ENCODE peak calls at places on chromosome 10, in eight cellular contexts. K, S, M, I, Q, R, Z and D are unnamed samples.

GRCh38 chr10:123526356-123527079 is 139.6 kb upstream of the GPR26 start:
- DNase-seq in Z (no peak), R (no peak), Q (no peak), I (no peak), M (no peak), S (no peak), K (no peak), D (no peak)

GRCh38 chr10:99870051-99870730 is 87.8 kb downstream of the ABCC2 start:
- DNase-seq in Z (no peak), M (peak; percentile 73), K (no peak), R (no peak), I (peak; percentile 30), S (no peak), Q (no peak), D (no peak)

GRCh38 chr10:17626656-17627055 is 9.5 kb upstream of the HACD1 start:
- DNase-seq in S (no peak), Z (no peak), I (no peak), K (no peak), Q (no peak), M (no peak), R (no peak), D (no peak)

GRCh38 chr10:34746094-34746493 is 69.0 kb downstream of the PARD3 start:
- DNase-seq in Q (peak; percentile 72), R (no peak), K (no peak), S (no peak), I (no peak), M (no peak), Z (no peak), D (no peak)

GRCh38 chr10:116960066-116960465 is 44.9 kb downstream of the SHTN1 start:
- DNase-seq in Z (no peak), K (no peak), M (no peak), S (no peak), I (no peak), Q (no peak), R (no peak), D (no peak)

GRCh38 chr10:75508239-75508813 is 76.9 kb downstream of the LRMDA start:
- DNase-seq in K (no peak), R (no peak), S (no peak), I (no peak), Z (no peak), Q (no peak), M (no peak), D (no peak)

GRCh38 chr10:22657566-22658190 is 56.7 kb downstream of the PIP4K2A start:
- DNase-seq in S (no peak), Z (no peak), Q (no peak), M (no peak), K (no peak), I (no peak), R (no peak), D (no peak)

GRCh38 chr10:129761981-129762956 is 201.8 kb downstream of the EBF3 start:
- DNase-seq in I (no peak), R (no peak), S (no peak), Q (no peak), K (no peak), Z (no peak), M (no peak), D (no peak)

GRCh38 chr10:88565072-88565471 is 18.0 kb downstream of the RNLS start:
- DNase-seq in K (peak; percentile 40), R (no peak), S (no peak), Q (peak; percentile 12), M (no peak), Z (no peak), I (no peak), D (no peak)

GRCh38 chr10:106741131-106741530 is 423.4 kb downstream of the SORCS1 start:
- DNase-seq in K (no peak), R (no peak), S (no peak), M (no peak), Q (no peak), Z (no peak), I (no peak), D (no peak)

GRCh38 chr10:43939939-43940810 is 291.5 kb upstream of the ZNF32 start:
- DNase-seq in Z (no peak), M (peak; percentile 29), I (no peak), S (peak; percentile 1), R (peak; percentile 2), Q (no peak), K (peak; percentile 45), D (no peak)

GRCh38 chr10:71213127-71213616 is 802 bp downstream of the UNC5B start:
- DNase-seq in S (peak; percentile 87), Z (no peak), I (peak; percentile 24), Q (peak; percentile 36), R (no peak), K (peak; percentile 20), M (no peak), D (no peak)

GRCh38 chr10:108052981-108053380 is 888.5 kb upstream of the SORCS1 start:
- DNase-seq in S (no peak), Q (no peak), Z (no peak), M (no peak), R (no peak), I (no peak), K (no peak), D (no peak)

GRCh38 chr10:47451275-47451997 is 32.5 kb downstream of the ANXA8 start:
- DNase-seq in S (no peak), Q (no peak), R (no peak), Z (no peak), I (no peak), K (no peak), M (no peak), D (no peak)

GRCh38 chr10:98307916-98308315 is 39.9 kb upstream of the LOXL4 start:
- DNase-seq in Q (no peak), Z (no peak), I (no peak), M (no peak), S (no peak), R (no peak), K (no peak), D (no peak)

GRCh38 chr10:123354521-123354920 is 200.3 kb downstream of the BUB3 start:
- DNase-seq in S (peak; percentile 18), Z (no peak), K (no peak), I (no peak), M (no peak), R (no peak), Q (no peak), D (no peak)

GRCh38 chr10:124025638-124026336 is 67.6 kb downstream of the CHST15 start:
- DNase-seq in S (no peak), K (peak; percentile 75), I (no peak), Z (no peak), R (no peak), M (peak; percentile 36), Q (peak; percentile 15), D (no peak)

GRCh38 chr10:99595770-99596465 is 24.3 kb downstream of the SLC25A28 start:
- DNase-seq in Q (no peak), S (no peak), M (no peak), Z (no peak), K (no peak), R (no peak), I (no peak), D (no peak)

GRCh38 chr10:31359979-31360378 is 41.0 kb downstream of the ZEB1 start:
- DNase-seq in I (no peak), K (no peak), Z (no peak), R (no peak), Q (no peak), S (no peak), M (no peak), D (no peak)

GRCh38 chr10:35236739-35237138 is 99.6 kb upstream of the CCNY start:
- DNase-seq in M (no peak), K (no peak), S (no peak), Z (no peak), Q (no peak), I (no peak), R (peak; percentile 16), D (no peak)

GRCh38 chr10:4656576-4657194 is 169.3 kb upstream of the AKR1E2 start:
- DNase-seq in S (peak; percentile 52), K (peak; percentile 50), R (no peak), I (peak; percentile 36), Z (no peak), M (peak; percentile 69), Q (peak; percentile 58), D (peak; percentile 18)

GRCh38 chr10:98354491-98354890 is 60.5 kb downstream of the PYROXD2 start:
- DNase-seq in K (no peak), Q (no peak), R (no peak), M (no peak), S (no peak), I (no peak), Z (no peak), D (no peak)

GRCh38 chr10:96369890-96370574 is 11.2 kb upstream of the OPALIN start:
- DNase-seq in K (no peak), Q (no peak), S (no peak), Z (no peak), I (no peak), R (no peak), M (no peak), D (no peak)

GRCh38 chr10:12162927-12163326 is 32.8 kb downstream of the NUDT5 start:
- DNase-seq in I (no peak), Z (no peak), K (no peak), S (no peak), M (no peak), Q (no peak), R (no peak), D (no peak)
- H3K27ac ChIP-seq in I (no peak overlapping the region), Z (no peak overlapping the region), K (no peak overlapping the region), S (no peak overlapping the region), M (no peak overlapping the region), Q (no peak overlapping the region), R (no peak overlapping the region), D (no peak overlapping the region)

GRCh38 chr10:86687750-86688149 is 19.4 kb downstream of the LDB3 start:
- DNase-seq in Z (no peak), M (no peak), Q (no peak), R (peak; percentile 66), S (no peak), K (no peak), I (no peak), D (no peak)
- H3K27ac ChIP-seq in Z (no peak overlapping the region), M (no peak overlapping the region), Q (no peak overlapping the region), R (peak overlapping the region; percentile 80), S (no peak overlapping the region), K (no peak overlapping the region), I (no peak overlapping the region), D (peak overlapping the region; percentile 16)

GRCh38 chr10:114389429-114389828 is 14.9 kb downstream of the AFAP1L2 start:
- DNase-seq in M (no peak), Z (no peak), K (no peak), S (no peak), R (no peak), I (no peak), Q (peak; percentile 13), D (no peak)
- H3K27ac ChIP-seq in M (no peak overlapping the region), Z (no peak overlapping the region), K (no peak overlapping the region), S (no peak overlapping the region), R (no peak overlapping the region), I (no peak overlapping the region), Q (no peak overlapping the region), D (no peak overlapping the region)

GRCh38 chr10:1399431-1400120 is 337.7 kb downstream of the ADARB2 start:
- DNase-seq in S (no peak), Q (no peak), M (no peak), R (no peak), K (no peak), Z (no peak), I (no peak), D (no peak)

GRCh38 chr10:1402016-1402820 is 335.1 kb downstream of the ADARB2 start:
- DNase-seq in I (no peak), Z (no peak), M (peak; percentile 5), S (no peak), K (no peak), Q (no peak), R (no peak), D (no peak)

GRCh38 chr10:1398626-1399410 is 338.5 kb downstream of the ADARB2 start:
- DNase-seq in M (peak; percentile 1), K (no peak), Z (peak; percentile 21), R (no peak), S (no peak), I (no peak), Q (no peak), D (no peak)

GRCh38 chr10:1401056-1401965 is 336.0 kb downstream of the ADARB2 start:
- DNase-seq in M (no peak), I (no peak), R (no peak), K (no peak), S (no peak), Z (no peak), Q (no peak), D (no peak)

GRCh38 chr10:1400129-1400865 is 337.0 kb downstream of the ADARB2 start:
- DNase-seq in S (no peak), M (no peak), I (no peak), Q (no peak), Z (no peak), R (no peak), K (no peak), D (no peak)
- H3K27ac ChIP-seq in S (no peak overlapping the region), M (no peak overlapping the region), I (no peak overlapping the region), Q (no peak overlapping the region), Z (no peak overlapping the region), R (no peak overlapping the region), K (no peak overlapping the region), D (no peak overlapping the region)